ENCODE peak calls at places on chromosome 5, in eight cellular contexts. A is left ventricle myocardium inferior, B is WERI-Rb-1, U is fibroblast of mammary gland, I is H1, C is cardiac fibroblast, F is dorsolateral prefrontal cortex, R is endothelial cell. G is an unnamed sample.

GRCh38 chr5:108381034-108381954 is 604 bp downstream of the FBXL17 start:
- DNase-seq in F (peak), B (peak), R (peak), A (peak), C (peak), I (peak), U (peak), G (no peak)

GRCh38 chr5:32279786-32280185 is 33.0 kb downstream of the MTMR12 start:
- DNase-seq in I (no peak), F (no peak), U (no peak), C (no peak), R (no peak), B (no peak), A (no peak), G (no peak)

GRCh38 chr5:91095786-91096380 is 287.2 kb downstream of the ARRDC3 start:
- DNase-seq in A (no peak), B (no peak), F (no peak), C (no peak), U (no peak), R (no peak), I (no peak), G (no peak)

GRCh38 chr5:40258205-40258604 is 421.5 kb upstream of the PTGER4 start:
- DNase-seq in U (no peak), R (peak), C (peak), I (no peak), B (no peak), F (no peak), A (no peak), G (no peak)

GRCh38 chr5:154190652-154191304 is at the start of gene GALNT10:
- DNase-seq in B (peak), C (peak), I (no peak), U (peak), F (peak), R (peak), A (peak), G (no peak)

GRCh38 chr5:13987843-13988464 is 43.5 kb upstream of the DNAH5 start:
- DNase-seq in F (no peak), B (peak), R (peak), U (peak), I (peak), A (no peak), C (peak), G (peak)

GRCh38 chr5:151703227-151703626 is 16.5 kb upstream of the SPARC start:
- DNase-seq in B (no peak), F (no peak), A (no peak), R (no peak), I (no peak), C (no peak), U (no peak), G (no peak)

GRCh38 chr5:157485340-157485739 is 25.3 kb downstream of the NIPAL4 start:
- DNase-seq in I (no peak), F (no peak), B (no peak), R (no peak), A (no peak), U (no peak), C (no peak), G (no peak)

GRCh38 chr5:100667021-100667671 is 132.0 kb downstream of the FAM174A start:
- DNase-seq in C (peak), U (peak), I (no peak), R (no peak), F (no peak), A (no peak), B (no peak), G (no peak)

GRCh38 chr5:172795401-172795977 is 24.5 kb upstream of the DUSP1 start:
- DNase-seq in C (peak), R (no peak), U (peak), I (no peak), A (peak), B (no peak), F (no peak), G (peak)

GRCh38 chr5:80920333-80920732 is 39.8 kb upstream of the RASGRF2 start:
- DNase-seq in I (peak), A (no peak), F (no peak), U (no peak), B (no peak), C (no peak), R (no peak), G (no peak)

GRCh38 chr5:419970-420369 is 23.0 kb upstream of the EXOC3 start:
- DNase-seq in I (no peak), A (no peak), B (no peak), F (no peak), R (no peak), C (no peak), U (no peak), G (no peak)

GRCh38 chr5:179816401-179817070 is 4.2 kb upstream of the SQSTM1 start:
- DNase-seq in B (no peak), R (no peak), U (no peak), F (no peak), A (no peak), I (no peak), C (no peak), G (no peak)

GRCh38 chr5:95086932-95087818 is 197.7 kb downstream of the MCTP1 start:
- DNase-seq in F (no peak), R (no peak), C (no peak), I (no peak), U (no peak), A (no peak), B (no peak), G (no peak)

GRCh38 chr5:159208508-159209437 is 580 bp downstream of the RNF145 start:
- DNase-seq in F (no peak), U (no peak), C (peak), B (peak), A (peak), R (peak), I (peak), G (no peak)

GRCh38 chr5:157473383-157474370 is 13.7 kb downstream of the NIPAL4 start:
- DNase-seq in R (no peak), U (no peak), C (peak), A (no peak), F (no peak), B (no peak), I (no peak), G (no peak)

GRCh38 chr5:151026674-151027073 is 6.3 kb downstream of the GPX3 start:
- DNase-seq in R (no peak), F (no peak), U (peak), B (no peak), I (no peak), C (peak), A (peak), G (no peak)

GRCh38 chr5:150522504-150523464 is 14.9 kb downstream of the NDST1 start:
- DNase-seq in A (peak), R (no peak), C (no peak), U (no peak), B (no peak), F (no peak), I (no peak), G (no peak)

GRCh38 chr5:68021958-68022357 is 193.6 kb upstream of the PIK3R1 start:
- DNase-seq in F (no peak), I (no peak), B (no peak), C (no peak), R (no peak), U (no peak), A (no peak), G (no peak)

GRCh38 chr5:120327180-120327579 is 136.9 kb upstream of the PRR16 start:
- DNase-seq in R (no peak), B (no peak), A (no peak), U (peak), C (peak), F (no peak), I (no peak), G (no peak)

GRCh38 chr5:104199771-104200170 is 637.2 kb upstream of the NUDT12 start:
- DNase-seq in A (no peak), C (peak), U (peak), B (no peak), F (no peak), R (no peak), I (no peak), G (no peak)

GRCh38 chr5:61735999-61736398 is 403.9 kb downstream of the ZSWIM6 start:
- DNase-seq in R (no peak), U (no peak), A (no peak), F (no peak), C (no peak), B (no peak), I (no peak), G (no peak)

GRCh38 chr5:169244812-169245211 is 56.1 kb downstream of the SLIT3 start:
- DNase-seq in I (no peak), U (no peak), F (no peak), C (no peak), B (no peak), A (no peak), R (no peak), G (no peak)

GRCh38 chr5:148524721-148525120 is 129.6 kb downstream of the HTR4 start:
- DNase-seq in U (no peak), B (no peak), A (no peak), R (no peak), C (no peak), I (no peak), F (no peak), G (no peak)

GRCh38 chr5:67880358-67880810 is 335.2 kb upstream of the PIK3R1 start:
- DNase-seq in I (no peak), A (no peak), U (no peak), F (no peak), B (no peak), C (no peak), R (no peak), G (no peak)

GRCh38 chr5:134020188-134020587 is 15.4 kb upstream of the VDAC1 start:
- DNase-seq in U (no peak), R (no peak), F (no peak), B (no peak), I (no peak), C (no peak), A (no peak), G (no peak)

GRCh38 chr5:73612799-73613198 is 13.2 kb upstream of the ARHGEF28 start:
- DNase-seq in B (no peak), C (no peak), R (no peak), F (no peak), A (no peak), U (no peak), I (no peak), G (no peak)

GRCh38 chr5:122163151-122164069 is 34.1 kb downstream of the ZNF474 start:
- DNase-seq in I (no peak), B (no peak), A (no peak), C (peak), U (peak), F (no peak), R (no peak), G (no peak)

GRCh38 chr5:172860520-172861443 is 26.7 kb downstream of the ERGIC1 start:
- DNase-seq in A (peak), U (peak), C (peak), I (no peak), F (peak), R (no peak), B (no peak), G (no peak)

GRCh38 chr5:113273949-113274348 is 160.8 kb downstream of the TSSK1B start:
- DNase-seq in C (no peak), B (no peak), F (no peak), U (no peak), R (no peak), I (no peak), A (no peak), G (no peak)

GRCh38 chr5:15683332-15683731 is 183.4 kb downstream of the FBXL7 start:
- DNase-seq in C (peak), U (no peak), A (no peak), I (peak), F (no peak), B (peak), R (peak), G (no peak)

GRCh38 chr5:123007771-123008170 is 28.8 kb downstream of the PPIC start:
- DNase-seq in I (no peak), B (no peak), C (no peak), U (no peak), R (no peak), A (no peak), F (no peak), G (no peak)

GRCh38 chr5:68432682-68433081 is 217.1 kb downstream of the PIK3R1 start:
- DNase-seq in C (no peak), U (no peak), R (no peak), I (no peak), B (no peak), A (no peak), F (no peak), G (no peak)

GRCh38 chr5:14676320-14676719 is 11.8 kb downstream of the OTULIN start:
- DNase-seq in U (peak), F (no peak), B (no peak), A (no peak), R (no peak), I (no peak), C (peak), G (no peak)

GRCh38 chr5:16669776-16670175 is 53.0 kb upstream of the RETREG1 start:
- DNase-seq in F (no peak), B (no peak), A (no peak), R (no peak), C (peak), U (peak), I (no peak), G (no peak)

GRCh38 chr5:55865831-55866230 is 14.7 kb downstream of the IL31RA start:
- DNase-seq in C (peak), B (peak), F (no peak), U (peak), I (no peak), A (no peak), R (no peak), G (no peak)

GRCh38 chr5:143968071-143968878 is 156.3 kb downstream of the HMHB1 start:
- DNase-seq in R (no peak), B (no peak), F (no peak), U (peak), A (no peak), C (peak), I (no peak), G (no peak)

GRCh38 chr5:13878357-13878756 is 66.1 kb downstream of the DNAH5 start:
- DNase-seq in R (no peak), C (no peak), B (no peak), A (no peak), U (no peak), I (no peak), F (no peak), G (no peak)

GRCh38 chr5:134177197-134178171 is 734 bp upstream of the SKP1 start:
- DNase-seq in A (no peak), U (peak), I (no peak), R (peak), F (no peak), C (peak), B (no peak), G (peak)

GRCh38 chr5:177454397-177455035 is 7.9 kb downstream of the PRR7 start:
- DNase-seq in B (peak), A (peak), R (peak), I (peak), U (peak), C (peak), F (peak), G (peak)
- TF ChIP-seq CTCF in B (peak), A (peak), R (peak), I (peak), U (peak), C (peak), F (peak), G (peak)

GRCh38 chr5:171450423-171451246 is 31.2 kb downstream of the FGF18 start:
- DNase-seq in F (no peak), R (peak), I (peak), B (no peak), A (peak), C (peak), U (peak), G (no peak)
- TF ChIP-seq CTCF in F (no peak), R (no peak), I (no peak), B (no peak), A (no peak), C (no peak), U (no peak), G (no peak)

GRCh38 chr5:132926437-132926836 is 37.0 kb downstream of the AFF4 start:
- DNase-seq in R (no peak), U (no peak), I (no peak), F (no peak), A (no peak), C (no peak), B (peak), G (no peak)
- TF ChIP-seq CTCF in R (no peak), U (no peak), I (no peak), F (no peak), A (no peak), C (no peak), B (no peak), G (no peak)

GRCh38 chr5:178590924-178591423 is 781 bp upstream of the COL23A1 start:
- DNase-seq in I (no peak), A (no peak), C (no peak), U (no peak), B (no peak), R (no peak), F (no peak), G (no peak)
- TF ChIP-seq CTCF in I (no peak), A (no peak), C (no peak), U (no peak), B (no peak), R (no peak), F (no peak), G (no peak)

DNA sequence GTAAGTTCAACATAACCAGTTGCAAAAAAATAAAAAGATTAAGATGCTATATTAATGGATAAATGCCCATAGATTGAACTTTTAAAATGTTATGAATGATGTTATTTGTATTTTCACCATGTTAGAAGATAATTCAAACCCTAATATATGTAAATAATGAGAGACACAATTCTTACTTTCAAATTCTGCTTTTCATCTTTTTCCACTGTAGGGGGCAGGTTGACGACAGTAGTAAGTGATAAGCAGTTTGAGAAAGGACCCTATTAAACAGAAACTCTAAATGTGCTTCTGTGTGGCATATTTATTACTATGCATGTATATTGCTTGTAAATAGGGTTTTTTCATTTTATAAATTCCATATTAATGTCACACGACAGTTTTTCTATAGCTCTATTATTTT is 591.1 kb downstream of the SEMA5A start:
- DNase-seq in U (peak), R (no peak), F (no peak), I (no peak), C (peak), A (no peak), B (no peak), G (no peak)
- TF ChIP-seq CTCF in U (peak), R (no peak), F (no peak), I (no peak), C (peak), A (peak), B (no peak), G (no peak)

DNA sequence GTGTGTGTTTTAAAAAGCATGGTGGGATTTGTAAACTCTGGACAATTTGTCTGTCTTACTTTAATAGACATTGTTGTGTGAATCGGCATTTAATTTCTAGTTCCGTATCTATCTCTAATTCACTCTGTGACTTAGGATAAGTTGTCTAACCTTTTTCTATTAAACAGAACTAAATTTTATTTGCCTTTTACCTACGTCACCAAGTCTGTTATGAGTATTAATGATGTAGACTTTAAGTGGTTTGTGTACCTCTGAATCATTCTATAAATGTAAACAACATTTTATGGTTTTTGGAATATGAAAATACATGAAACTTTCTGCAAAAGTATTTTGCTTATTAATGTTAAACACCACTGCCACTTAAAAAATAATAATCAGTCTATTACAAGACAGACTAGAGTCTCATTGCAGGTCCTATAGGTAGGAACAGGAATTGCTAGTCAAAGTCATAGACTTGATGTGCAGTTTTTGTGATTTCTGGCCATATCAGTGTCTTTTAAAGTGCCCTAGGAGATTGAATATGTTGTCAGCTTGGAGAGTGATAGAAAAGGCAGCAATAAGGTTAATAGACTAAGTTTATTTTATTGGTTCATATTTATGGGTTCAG is 5.6 kb downstream of the RBM27 start:
- DNase-seq in U (no peak), C (no peak), A (no peak), B (no peak), R (no peak), I (no peak), F (no peak), G (no peak)
- TF ChIP-seq CTCF in U (peak), C (peak), A (peak), B (peak), R (peak), I (no peak), F (no peak), G (no peak)

DNA sequence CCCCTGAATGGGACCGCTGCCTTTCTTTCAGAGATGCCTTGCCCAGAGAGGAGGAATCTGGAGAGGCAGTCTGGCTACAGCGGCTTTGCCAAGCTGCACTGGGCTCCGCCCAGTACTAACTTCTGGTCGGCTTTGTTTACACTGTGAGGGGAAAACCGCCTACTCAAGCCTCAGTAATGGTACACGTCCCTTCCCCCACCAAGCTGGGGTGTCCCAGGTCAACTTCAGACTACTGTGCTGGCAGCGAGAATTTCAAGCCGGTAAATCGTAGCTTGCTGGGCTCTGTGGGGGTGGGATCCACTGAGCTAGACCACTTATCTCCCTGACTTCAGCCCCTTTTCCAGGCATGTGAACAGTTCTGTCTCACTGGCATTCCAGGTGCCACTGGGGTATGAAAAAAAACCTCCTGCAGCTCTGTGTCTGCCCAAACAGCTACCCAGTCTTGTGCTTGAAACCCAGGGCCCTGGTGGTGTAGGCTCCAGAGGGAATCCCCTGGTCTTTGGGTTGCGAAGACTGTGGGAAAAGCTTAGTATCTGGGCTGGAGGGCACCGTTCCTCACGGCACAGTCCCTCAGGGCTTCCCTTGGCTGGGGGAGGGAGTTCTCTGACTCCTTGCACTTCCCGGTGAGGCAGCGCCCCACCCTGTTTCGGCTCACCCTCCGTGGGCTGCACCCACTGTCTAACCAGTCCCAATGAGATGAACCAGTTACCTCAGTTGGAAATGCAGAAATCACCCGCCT is 171.2 kb downstream of the CWC27 start:
- DNase-seq in U (peak), A (peak), B (no peak), I (peak), R (no peak), F (no peak), C (peak), G (no peak)
- TF ChIP-seq CTCF in U (no peak), A (no peak), B (no peak), I (no peak), R (no peak), F (no peak), C (no peak), G (no peak)

GRCh38 chr5:136020383-136021015 is 8.3 kb upstream of the TGFBI start:
- DNase-seq in B (no peak), C (peak), U (peak), R (no peak), F (no peak), A (no peak), I (no peak), G (peak)

GRCh38 chr5:136016945-136017530 is 11.8 kb upstream of the TGFBI start:
- DNase-seq in A (no peak), R (no peak), F (no peak), B (no peak), U (peak), I (no peak), C (peak), G (peak)

GRCh38 chr5:136021016-136021405 is 7.8 kb upstream of the TGFBI start:
- DNase-seq in R (no peak), A (no peak), I (no peak), U (peak), C (peak), B (no peak), F (no peak), G (no peak)

GRCh38 chr5:136020001-136020382 is 8.8 kb upstream of the TGFBI start:
- DNase-seq in A (no peak), I (no peak), R (no peak), B (no peak), U (no peak), C (no peak), F (no peak), G (no peak)

GRCh38 chr5:136018814-136019777 is 9.7 kb upstream of the TGFBI start:
- DNase-seq in R (no peak), I (no peak), U (peak), C (peak), F (no peak), A (no peak), B (no peak), G (no peak)
- TF ChIP-seq CTCF in R (no peak), I (no peak), U (peak), C (peak), F (no peak), A (peak), B (no peak), G (no peak)

G was measured in omental fat pad.